ENCODE peak calls at places on chromosomes 7 and 10, in nine cellular contexts. B is NCI-H2081 treated with DMSO at 0.1 percent for 48 hours; G is AG08395; V is Daoy; H is NCI-H187; F is stimulated activated CD4-positive, alpha-beta T cell treated with anti-CD3 and anti-CD28 coated beads, Interleukin-2, amount 100 ng/mL, for 48 hours; O is psoas muscle; J is adipocyte; A is GM23338. E is an unnamed sample.

GRCh38 chr10:113991091-113991860 is 52.4 kb upstream of the ADRB1 start:
- DNase-seq in B (no peak), G (no peak), V (peak; percentile 73), H (no peak), F (peak; percentile 22), O (no peak), J (no peak), A (no peak), E (no peak)

GRCh38 chr10:12483996-12484944 is 134.9 kb downstream of the CAMK1D start:
- DNase-seq in B (peak; percentile 46), G (peak; percentile 53), V (no peak), H (peak; percentile 58), F (no peak), O (no peak), J (no peak), A (no peak), E (no peak)

GRCh38 chr7:158880973-158881372 is 24.6 kb downstream of the DYNC2I1 start:
- DNase-seq in B (no peak), G (no peak), V (no peak), H (no peak), F (no peak), O (no peak), J (no peak), A (no peak), E (no peak)

GRCh38 chr7:98163704-98164478 is 47.3 kb upstream of the BHLHA15 start:
- DNase-seq in B (no peak), G (no peak), V (no peak), H (no peak), F (no peak), O (no peak), J (no peak), A (no peak), E (no peak)

GRCh38 chr10:109593686-109594085 is 329.6 kb downstream of the XPNPEP1 start:
- DNase-seq in B (no peak), G (no peak), V (no peak), H (no peak), F (no peak), O (no peak), J (no peak), A (no peak), E (no peak)

GRCh38 chr7:7330997-7331396 is 148.7 kb downstream of the C1GALT1 start:
- DNase-seq in B (no peak), G (peak; percentile 12), V (no peak), H (no peak), F (no peak), O (no peak), J (no peak), A (peak; percentile 26), E (no peak)

GRCh38 chr10:107336061-107336460 is 171.6 kb upstream of the SORCS1 start:
- DNase-seq in B (no peak), G (no peak), V (no peak), H (no peak), F (no peak), O (no peak), J (no peak), A (peak; percentile 3), E (no peak)

GRCh38 chr10:48266528-48266927 is 8.0 kb downstream of the FRMPD2 start:
- DNase-seq in B (no peak), G (no peak), V (no peak), H (no peak), F (peak; percentile 4), O (no peak), J (no peak), A (no peak), E (no peak)

GRCh38 chr10:46026106-46026505 is 4.3 kb downstream of the NCOA4 start:
- DNase-seq in B (no peak), G (no peak), V (no peak), H (no peak), F (no peak), O (no peak), J (no peak), A (no peak), E (no peak)

GRCh38 chr10:121313119-121313858 is 285.0 kb downstream of the FGFR2 start:
- DNase-seq in B (no peak), G (no peak), V (no peak), H (no peak), F (no peak), O (no peak), J (no peak), A (peak; percentile 24), E (no peak)

GRCh38 chr7:57207836-57208235 is 75.6 kb upstream of the ZNF479 start:
- DNase-seq in B (no peak), G (no peak), V (no peak), H (no peak), F (no peak), O (no peak), J (no peak), A (no peak), E (no peak)

GRCh38 chr10:106557951-106558733 is 606.4 kb downstream of the SORCS1 start:
- DNase-seq in B (no peak), G (no peak), V (no peak), H (no peak), F (no peak), O (no peak), J (peak; percentile 77), A (no peak), E (no peak)

E was measured in OCI-M1.